ENCODE peak calls at places on chromosomes 3 and 15, in eight cellular contexts. F, B, I, E, X, A, G and H are unnamed samples.

GRCh38 chr3:114582929-114583328 is 289.1 kb downstream of the TIGIT start:
- DNase-seq in X (no peak), G (no peak), B (no peak), I (no peak), A (no peak), E (no peak), F (no peak), H (no peak)

GRCh38 chr3:55523471-55523870 is 36.4 kb upstream of the WNT5A start:
- DNase-seq in E (no peak), G (no peak), X (no peak), F (no peak), B (no peak), I (no peak), A (no peak), H (no peak)

GRCh38 chr3:183764854-183765731 is 60.3 kb downstream of the MAP6D1 start:
- DNase-seq in A (peak), G (no peak), X (no peak), F (no peak), B (peak), I (peak), E (peak), H (no peak)

GRCh38 chr15:99504071-99504822 is 61.5 kb upstream of the MEF2A start:
- DNase-seq in X (no peak), E (no peak), I (no peak), A (no peak), G (no peak), F (no peak), B (no peak), H (no peak)

GRCh38 chr15:40469776-40470390 is 901 bp upstream of the CHST14 start:
- DNase-seq in F (no peak), E (peak), G (no peak), A (no peak), I (no peak), B (no peak), X (no peak), H (no peak)

GRCh38 chr3:129316121-129317013 is 37.7 kb downstream of the HMCES start:
- DNase-seq in G (peak), E (peak), A (peak), I (peak), B (peak), F (peak), X (peak), H (peak)

GRCh38 chr3:38552364-38552763 is 56.2 kb downstream of the EXOG start:
- DNase-seq in X (no peak), B (no peak), I (no peak), E (no peak), A (no peak), G (peak), F (no peak), H (no peak)

GRCh38 chr15:83185561-83185960 is 22.1 kb downstream of the HDGFL3 start:
- DNase-seq in X (no peak), B (no peak), F (no peak), A (no peak), I (no peak), E (no peak), G (no peak), H (no peak)

GRCh38 chr3:66938338-66938963 is 59.7 kb upstream of the KBTBD8 start:
- DNase-seq in I (peak), X (no peak), B (peak), F (no peak), A (peak), E (peak), G (no peak), H (no peak)

GRCh38 chr3:55485208-55485791 is 1.8 kb downstream of the WNT5A start:
- DNase-seq in G (peak), F (peak), X (no peak), A (peak), E (peak), I (peak), B (peak), H (peak)

GRCh38 chr3:163838769-163839168 is 1239.5 kb downstream of the SI start:
- DNase-seq in X (no peak), G (no peak), I (no peak), F (no peak), A (no peak), B (no peak), E (no peak), H (no peak)

GRCh38 chr3:126523745-126524428 is at the start of gene CHST13:
- DNase-seq in B (peak), A (peak), I (peak), G (peak), F (peak), X (no peak), E (peak), H (no peak)

GRCh38 chr3:104437891-104438290 is 928.8 kb upstream of the ALCAM start:
- DNase-seq in E (peak), B (peak), G (no peak), X (no peak), F (no peak), I (peak), A (peak), H (no peak)

GRCh38 chr3:104437131-104437750 is 929.5 kb upstream of the ALCAM start:
- DNase-seq in B (peak), A (peak), X (no peak), G (no peak), I (peak), E (peak), F (no peak), H (no peak)

GRCh38 chr3:43870110-43870509 is 179.4 kb downstream of the ABHD5 start:
- DNase-seq in B (peak), A (peak), E (peak), F (no peak), I (peak), X (no peak), G (no peak), H (peak)

GRCh38 chr3:172217877-172218276 is 178.5 kb downstream of the FNDC3B start:
- DNase-seq in E (peak), F (no peak), G (no peak), I (peak), A (peak), B (peak), X (no peak), H (no peak)

GRCh38 chr3:66158933-66159332 is 61.9 kb upstream of the SLC25A26 start:
- DNase-seq in F (no peak), I (no peak), G (no peak), E (no peak), A (no peak), X (no peak), B (no peak), H (no peak)

GRCh38 chr15:57086857-57087427 is 168.5 kb downstream of the TCF12 start:
- DNase-seq in X (no peak), E (no peak), F (no peak), I (no peak), G (no peak), A (no peak), B (no peak), H (no peak)

GRCh38 chr3:136889947-136890346 is 27.9 kb downstream of the NCK1 start:
- DNase-seq in G (no peak), B (no peak), A (no peak), E (no peak), F (no peak), X (no peak), I (no peak), H (no peak)

GRCh38 chr3:44584646-44585501 is at the start of gene ZNF660:
- DNase-seq in E (peak), G (peak), B (peak), X (no peak), A (peak), F (peak), I (peak), H (peak)

GRCh38 chr3:107283948-107284347 is 93.3 kb upstream of the CCDC54 start:
- DNase-seq in G (no peak), I (no peak), X (no peak), B (peak), E (no peak), A (peak), F (no peak), H (no peak)

GRCh38 chr3:138348107-138348949 is at the start of gene MRAS:
- DNase-seq in E (peak), B (peak), I (peak), A (peak), X (no peak), G (peak), F (peak), H (peak)

GRCh38 chr3:13309004-13309403 is 111.1 kb downstream of the NUP210 start:
- DNase-seq in X (no peak), G (no peak), A (no peak), I (no peak), E (no peak), B (no peak), F (no peak), H (no peak)

GRCh38 chr15:37132826-37133417 is 32.6 kb upstream of the MEIS2 start:
- DNase-seq in E (no peak), I (no peak), X (no peak), G (no peak), F (no peak), A (no peak), B (no peak), H (no peak)

GRCh38 chr3:122679467-122680291 is 960 bp upstream of the PARP14 start:
- DNase-seq in A (peak), B (peak), F (peak), E (no peak), I (no peak), G (peak), X (peak), H (no peak)

GRCh38 chr3:127714151-127714571 is 41.4 kb downstream of the ABTB1 start:
- DNase-seq in I (no peak), B (peak), X (no peak), A (no peak), G (no peak), F (no peak), E (no peak), H (no peak)

GRCh38 chr3:177491301-177492031 is 294.2 kb upstream of the TBL1XR1 start:
- DNase-seq in F (no peak), G (no peak), X (no peak), E (peak), I (peak), A (no peak), B (peak), H (no peak)

GRCh38 chr15:100133981-100134711 is 207.6 kb downstream of the ADAMTS17 start:
- DNase-seq in F (no peak), X (no peak), A (no peak), G (no peak), B (no peak), I (no peak), E (no peak), H (no peak)

GRCh38 chr15:70140543-70141375 is 43.0 kb upstream of the TLE3 start:
- DNase-seq in I (no peak), B (peak), A (no peak), G (peak), X (no peak), F (no peak), E (peak), H (no peak)

GRCh38 chr3:31610700-31611275 is 78.1 kb downstream of the STT3B start:
- DNase-seq in E (peak), A (peak), I (peak), F (no peak), B (peak), X (no peak), G (no peak), H (no peak)
- TF ChIP-seq CTCF in E (peak), A (peak), I (peak), F (no peak), B (peak), X (no peak), G (peak), H (peak)

DNA sequence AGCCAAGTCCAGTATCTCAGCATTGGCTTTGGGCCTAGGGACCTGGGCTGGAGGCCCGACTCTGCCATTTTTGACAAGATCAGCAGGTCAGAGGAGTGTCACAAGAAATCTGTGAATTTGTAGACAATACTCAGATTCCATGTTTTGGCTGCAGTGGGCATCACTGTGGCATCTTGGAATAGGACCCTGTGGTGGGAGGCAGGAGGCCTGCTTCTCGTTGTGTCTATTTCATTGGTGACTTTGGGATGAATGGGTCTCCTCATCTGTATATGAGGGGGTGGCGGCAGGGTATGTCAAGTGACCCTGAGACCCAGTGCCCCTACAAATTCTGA is 3.3 kb downstream of the C15orf39 start:
- DNase-seq in F (no peak), A (no peak), B (no peak), G (no peak), X (no peak), I (no peak), E (no peak), H (no peak)
- TF ChIP-seq CTCF in F (no peak), A (no peak), B (no peak), G (no peak), X (peak), I (no peak), E (no peak), H (no peak)

GRCh38 chr3:117195034-117195433 is 485.5 kb downstream of the TUSC7 start:
- DNase-seq in F (no peak), G (no peak), B (no peak), E (no peak), X (no peak), I (no peak), A (no peak), H (no peak)

GRCh38 chr3:117191245-117191644 is 481.7 kb downstream of the TUSC7 start:
- DNase-seq in G (no peak), B (no peak), E (no peak), I (no peak), X (no peak), F (no peak), A (no peak), H (no peak)

GRCh38 chr3:117192888-117193287 is 483.3 kb downstream of the TUSC7 start:
- DNase-seq in G (no peak), A (no peak), F (no peak), E (no peak), B (no peak), X (no peak), I (no peak), H (no peak)

DNA sequence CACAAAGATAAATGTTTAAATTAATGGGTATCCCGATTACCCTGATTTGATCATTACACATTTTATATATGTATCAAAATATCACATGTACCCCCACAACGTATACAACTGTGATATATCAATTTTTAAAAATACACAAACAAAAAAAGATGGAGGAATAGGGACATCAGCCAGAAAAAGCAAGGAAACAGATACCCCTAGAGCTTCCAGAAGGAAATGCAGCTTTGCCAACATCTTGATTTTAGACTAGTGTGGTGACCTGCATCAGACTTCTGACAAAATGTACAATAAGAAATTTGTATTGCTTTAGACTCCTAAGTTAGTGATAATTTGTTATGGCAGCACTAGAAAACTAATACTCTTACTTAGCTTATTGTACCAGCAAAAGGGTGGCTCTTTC is 483.8 kb downstream of the TUSC7 start:
- DNase-seq in I (no peak), B (no peak), F (no peak), X (no peak), E (no peak), G (no peak), A (peak), H (no peak)
- TF ChIP-seq CTCF in I (peak), B (peak), F (no peak), X (no peak), E (peak), G (no peak), A (peak), H (peak)

GRCh38 chr15:92580021-92580420 is 75.6 kb downstream of the FAM174B start:
- DNase-seq in G (no peak), E (no peak), A (no peak), F (no peak), X (no peak), I (no peak), B (no peak), H (no peak)

GRCh38 chr15:92580521-92580920 is 75.1 kb downstream of the FAM174B start:
- DNase-seq in F (no peak), X (no peak), E (no peak), G (no peak), A (no peak), B (no peak), I (no peak), H (no peak)

GRCh38 chr15:92582206-92582605 is 73.4 kb downstream of the FAM174B start:
- DNase-seq in E (no peak), B (no peak), I (no peak), A (no peak), G (no peak), X (no peak), F (no peak), H (no peak)

GRCh38 chr15:92579486-92579885 is 76.1 kb downstream of the FAM174B start:
- DNase-seq in A (no peak), X (no peak), G (no peak), I (no peak), B (no peak), F (no peak), E (no peak), H (no peak)

GRCh38 chr15:92580933-92581445 is 74.6 kb downstream of the FAM174B start:
- DNase-seq in A (no peak), F (no peak), E (no peak), I (no peak), B (no peak), G (no peak), X (no peak), H (peak)
- TF ChIP-seq CTCF in A (no peak), F (no peak), E (no peak), I (no peak), B (no peak), G (no peak), X (no peak), H (no peak)

GRCh38 chr15:68576253-68577236 is 2.2 kb upstream of the CORO2B start:
- DNase-seq in X (no peak), I (no peak), E (no peak), G (no peak), A (no peak), F (no peak), B (no peak), H (no peak)

GRCh38 chr15:68578960-68579935 is at the start of gene CORO2B:
- DNase-seq in G (no peak), E (peak), X (no peak), A (peak), I (peak), F (peak), B (peak), H (no peak)

GRCh38 chr15:68580883-68581155 is 2.0 kb downstream of the CORO2B start:
- DNase-seq in X (no peak), G (no peak), F (no peak), A (no peak), I (no peak), B (no peak), E (no peak), H (no peak)

GRCh38 chr15:68580026-68580882 is 1.5 kb downstream of the CORO2B start:
- DNase-seq in G (no peak), I (no peak), F (no peak), B (no peak), A (no peak), E (no peak), X (no peak), H (no peak)

GRCh38 chr15:68578175-68578959 is 426 bp upstream of the CORO2B start:
- DNase-seq in B (peak), E (peak), F (peak), X (peak), A (peak), G (peak), I (peak), H (peak)
- TF ChIP-seq CTCF in B (peak), E (peak), F (no peak), X (no peak), A (peak), G (peak), I (peak), H (peak)

GRCh38 chr3:112114558-112115160 is 18.4 kb downstream of the GCSAM start:
- DNase-seq in G (no peak), X (no peak), A (no peak), B (no peak), I (no peak), E (no peak), F (no peak), H (no peak)
- TF ChIP-seq CTCF in G (no peak), X (no peak), A (no peak), B (no peak), I (no peak), E (no peak), F (no peak), H (no peak)

DNA sequence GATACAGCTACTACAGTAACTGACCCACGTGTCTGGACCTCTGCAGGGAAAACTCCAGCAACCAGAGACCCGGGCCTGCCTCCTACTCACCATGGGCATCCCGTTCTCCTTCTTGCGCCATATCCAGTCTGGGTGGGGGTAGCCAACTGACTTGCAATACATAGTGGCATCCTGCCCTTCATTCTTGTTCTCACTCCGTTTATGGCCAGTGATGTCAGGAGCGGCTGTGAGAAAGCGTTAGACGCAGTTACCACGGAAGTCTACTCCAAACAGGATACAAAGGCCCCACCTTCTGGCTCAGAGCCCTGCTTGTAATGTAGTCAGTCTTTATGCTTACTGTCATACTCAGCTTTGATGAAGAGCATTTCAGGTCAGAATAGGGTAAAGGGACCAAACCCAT is 59.6 kb downstream of the NPTN start:
- DNase-seq in X (no peak), E (peak), B (peak), I (peak), F (peak), G (no peak), A (peak), H (no peak)
- TF ChIP-seq CTCF in X (no peak), E (no peak), B (no peak), I (no peak), F (no peak), G (no peak), A (no peak), H (no peak)